ENCODE peak calls at places on chromosomes 2 and 18, in five cellular contexts. One of them, this sample, is unnamed.

GRCh38 chr18:77130229-77131099 is 2.1 kb downstream of the MBP start:
- DNase-seq in HepG2: no peak
- DNase-seq in HEK293T: no peak
- DNase-seq in H1: no peak
- DNase-seq in GM12878: no peak
- DNase-seq in this sample: no peak

GRCh38 chr2:64768426-64769033 is 114.8 kb upstream of the SERTAD2 start:
- DNase-seq in HepG2: no peak
- DNase-seq in HEK293T: no peak
- DNase-seq in H1: no peak
- DNase-seq in GM12878: no peak
- DNase-seq in this sample: no peak

GRCh38 chr18:26017929-26018328 is 72.5 kb downstream of the SS18 start:
- DNase-seq in HepG2: no peak
- DNase-seq in HEK293T: no peak
- DNase-seq in H1: no peak
- DNase-seq in GM12878: no peak
- DNase-seq in this sample: no peak

GRCh38 chr18:41761329-41762028 is 193.6 kb upstream of the PIK3C3 start:
- DNase-seq in HepG2: no peak
- DNase-seq in HEK293T: no peak
- DNase-seq in H1: no peak
- DNase-seq in GM12878: no peak
- DNase-seq in this sample: no peak

GRCh38 chr2:82256288-82256687 is 1951.7 kb upstream of the LRRTM1 start:
- DNase-seq in HepG2: no peak
- DNase-seq in HEK293T: no peak
- DNase-seq in H1: no peak
- DNase-seq in GM12878: no peak
- DNase-seq in this sample: no peak

GRCh38 chr2:19949071-19949470 is 40.8 kb downstream of the WDR35 start:
- DNase-seq in HepG2: no peak
- DNase-seq in HEK293T: no peak
- DNase-seq in H1: no peak
- DNase-seq in GM12878: no peak
- DNase-seq in this sample: no peak

GRCh38 chr18:79912409-79912991 is 39.0 kb downstream of the SLC66A2 start:
- DNase-seq in HepG2: no peak
- DNase-seq in HEK293T: no peak
- DNase-seq in H1: no peak
- DNase-seq in GM12878: no peak
- DNase-seq in this sample: no peak

GRCh38 chr2:239864247-239865058 is 160.7 kb downstream of the NDUFA10 start:
- DNase-seq in HepG2: no peak
- DNase-seq in HEK293T: no peak
- DNase-seq in H1: peak; percentile 29
- DNase-seq in GM12878: no peak
- DNase-seq in this sample: no peak

GRCh38 chr2:223264541-223265171 is 212.7 kb downstream of the KCNE4 start:
- DNase-seq in HepG2: no peak
- DNase-seq in HEK293T: no peak
- DNase-seq in H1: no peak
- DNase-seq in GM12878: no peak
- DNase-seq in this sample: no peak

GRCh38 chr2:72921866-72922265 is 4.5 kb downstream of the EMX1 start:
- DNase-seq in HepG2: no peak
- DNase-seq in HEK293T: no peak
- DNase-seq in H1: no peak
- DNase-seq in GM12878: no peak
- DNase-seq in this sample: no peak

GRCh38 chr2:2613279-2614199 is 282.5 kb upstream of the MYT1L start:
- DNase-seq in HepG2: peak; percentile 69
- DNase-seq in HEK293T: peak; percentile 86
- DNase-seq in H1: peak; percentile 90
- DNase-seq in GM12878: peak; percentile 56
- DNase-seq in this sample: peak; percentile 93

GRCh38 chr2:62410015-62410453 is 96.0 kb downstream of the TMEM17 start:
- DNase-seq in HepG2: no peak
- DNase-seq in HEK293T: no peak
- DNase-seq in H1: no peak
- DNase-seq in GM12878: no peak
- DNase-seq in this sample: no peak

GRCh38 chr2:188291142-188291616 is 495 bp upstream of the GULP1 start:
- DNase-seq in HepG2: no peak
- DNase-seq in HEK293T: no peak
- DNase-seq in H1: no peak
- DNase-seq in GM12878: no peak
- DNase-seq in this sample: no peak

GRCh38 chr2:26540306-26540705 is 62.4 kb upstream of the OTOF start:
- DNase-seq in HepG2: no peak
- DNase-seq in HEK293T: no peak
- DNase-seq in H1: no peak
- DNase-seq in GM12878: no peak
- DNase-seq in this sample: no peak

GRCh38 chr2:239192456-239192855 is 208.4 kb downstream of the HDAC4 start:
- DNase-seq in HepG2: no peak
- DNase-seq in HEK293T: no peak
- DNase-seq in H1: peak; percentile 32
- DNase-seq in GM12878: no peak
- DNase-seq in this sample: no peak

GRCh38 chr2:12980817-12981216 is 264.1 kb downstream of the TRIB2 start:
- DNase-seq in HepG2: no peak
- DNase-seq in HEK293T: no peak
- DNase-seq in H1: no peak
- DNase-seq in GM12878: no peak
- DNase-seq in this sample: peak; percentile 8

GRCh38 chr2:167190053-167190452 is 301.8 kb downstream of the XIRP2 start:
- DNase-seq in HepG2: no peak
- DNase-seq in HEK293T: no peak
- DNase-seq in H1: no peak
- DNase-seq in GM12878: no peak
- DNase-seq in this sample: no peak

GRCh38 chr2:86216577-86217555 is 17.6 kb downstream of the MRPL35 start:
- DNase-seq in HepG2: no peak
- DNase-seq in HEK293T: no peak
- DNase-seq in H1: no peak
- DNase-seq in GM12878: no peak
- DNase-seq in this sample: no peak

GRCh38 chr18:24362757-24363156 is 34.9 kb downstream of the OSBPL1A start:
- DNase-seq in HepG2: no peak
- DNase-seq in HEK293T: no peak
- DNase-seq in H1: peak; percentile 34
- DNase-seq in GM12878: no peak
- DNase-seq in this sample: no peak

GRCh38 chr2:64720543-64721325 is 67.0 kb upstream of the SERTAD2 start:
- DNase-seq in HepG2: no peak
- DNase-seq in HEK293T: no peak
- DNase-seq in H1: no peak
- DNase-seq in GM12878: no peak
- DNase-seq in this sample: no peak

GRCh38 chr2:68476454-68476853 is 9.1 kb downstream of the APLF start:
- DNase-seq in HepG2: no peak
- DNase-seq in HEK293T: no peak
- DNase-seq in H1: no peak
- DNase-seq in GM12878: no peak
- DNase-seq in this sample: no peak

GRCh38 chr2:72515696-72516095 is 310.1 kb downstream of the EXOC6B start:
- DNase-seq in HepG2: no peak
- DNase-seq in HEK293T: no peak
- DNase-seq in H1: no peak
- DNase-seq in GM12878: no peak
- DNase-seq in this sample: no peak

GRCh38 chr2:113282747-113283533 is 4.2 kb upstream of the PAX8 start:
- DNase-seq in HepG2: peak; percentile 91
- DNase-seq in HEK293T: peak; percentile 24
- DNase-seq in H1: peak; percentile 52
- DNase-seq in GM12878: no peak
- DNase-seq in this sample: no peak

GRCh38 chr2:126657636-126658315 is 1.8 kb downstream of the GYPC start:
- DNase-seq in HepG2: no peak
- DNase-seq in HEK293T: peak; percentile 69
- DNase-seq in H1: peak; percentile 63
- DNase-seq in GM12878: peak; percentile 61
- DNase-seq in this sample: no peak

GRCh38 chr2:176502619-176503018 is 233.4 kb downstream of the MTX2 start:
- DNase-seq in HepG2: peak; percentile 6
- DNase-seq in HEK293T: no peak
- DNase-seq in H1: no peak
- DNase-seq in GM12878: no peak
- DNase-seq in this sample: no peak

GRCh38 chr2:216006164-216006663 is 7.1 kb downstream of the MREG start:
- DNase-seq in HepG2: no peak
- DNase-seq in HEK293T: no peak
- DNase-seq in H1: peak; percentile 73
- DNase-seq in GM12878: peak; percentile 73
- DNase-seq in this sample: no peak

GRCh38 chr2:109208071-109208950 is 79.3 kb downstream of the SH3RF3 start:
- DNase-seq in HepG2: no peak
- DNase-seq in HEK293T: no peak
- DNase-seq in H1: no peak
- DNase-seq in GM12878: no peak
- DNase-seq in this sample: no peak

GRCh38 chr2:211045025-211045424 is 488.6 kb downstream of the CPS1 start:
- DNase-seq in HepG2: no peak
- DNase-seq in HEK293T: no peak
- DNase-seq in H1: no peak
- DNase-seq in GM12878: no peak
- DNase-seq in this sample: no peak

GRCh38 chr2:2271471-2271941 is 59.6 kb downstream of the MYT1L start:
- DNase-seq in HepG2: no peak
- DNase-seq in HEK293T: no peak
- DNase-seq in H1: no peak
- DNase-seq in GM12878: no peak
- DNase-seq in this sample: no peak

GRCh38 chr2:102172749-102173148 is 14.1 kb upstream of the IL1RL2 start:
- DNase-seq in HepG2: no peak
- DNase-seq in HEK293T: no peak
- DNase-seq in H1: no peak
- DNase-seq in GM12878: no peak
- DNase-seq in this sample: no peak

GRCh38 chr2:237878321-237879057 is 19.1 kb downstream of the RAMP1 start:
- DNase-seq in HepG2: no peak
- DNase-seq in HEK293T: no peak
- DNase-seq in H1: peak; percentile 47
- DNase-seq in GM12878: no peak
- DNase-seq in this sample: no peak

GRCh38 chr2:175062787-175063585 is 57.8 kb upstream of the CHN1 start:
- DNase-seq in HepG2: peak; percentile 100
- DNase-seq in HEK293T: no peak
- DNase-seq in H1: no peak
- DNase-seq in GM12878: no peak
- DNase-seq in this sample: no peak

GRCh38 chr18:51890762-51891161 is 449.2 kb upstream of the DCC start:
- DNase-seq in HepG2: no peak
- DNase-seq in HEK293T: no peak
- DNase-seq in H1: no peak
- DNase-seq in GM12878: no peak
- DNase-seq in this sample: no peak

GRCh38 chr2:75853441-75853840 is 142.7 kb upstream of the GCFC2 start:
- DNase-seq in HepG2: no peak
- DNase-seq in HEK293T: no peak
- DNase-seq in H1: no peak
- DNase-seq in GM12878: no peak
- DNase-seq in this sample: no peak

GRCh38 chr2:215705771-215706261 is 269.9 kb upstream of the FN1 start:
- DNase-seq in HepG2: no peak
- DNase-seq in HEK293T: no peak
- DNase-seq in H1: no peak
- DNase-seq in GM12878: no peak
- DNase-seq in this sample: no peak

GRCh38 chr2:55109219-55109891 is 59.1 kb upstream of the RTN4 start:
- DNase-seq in HepG2: peak; percentile 89
- DNase-seq in HEK293T: no peak
- DNase-seq in H1: no peak
- DNase-seq in GM12878: no peak
- DNase-seq in this sample: no peak
- TF ChIP-seq SUZ12 in HepG2: no peak
- TF ChIP-seq SUZ12 in HEK293T: no peak
- TF ChIP-seq SUZ12 in H1: no peak
- TF ChIP-seq SUZ12 in GM12878: no peak
- TF ChIP-seq SUZ12 in this sample: no peak

GRCh38 chr2:241802421-241802749 is 6.6 kb upstream of the NEU4 start:
- DNase-seq in HepG2: no peak
- DNase-seq in HEK293T: no peak
- DNase-seq in H1: no peak
- DNase-seq in GM12878: no peak
- DNase-seq in this sample: no peak
- TF ChIP-seq SUZ12 in HepG2: no peak
- TF ChIP-seq SUZ12 in HEK293T: no peak
- TF ChIP-seq SUZ12 in H1: no peak
- TF ChIP-seq SUZ12 in GM12878: no peak
- TF ChIP-seq SUZ12 in this sample: no peak

GRCh38 chr2:29193681-29194080 is 78.5 kb downstream of the CLIP4 start:
- DNase-seq in HepG2: no peak
- DNase-seq in HEK293T: no peak
- DNase-seq in H1: no peak
- DNase-seq in GM12878: no peak
- DNase-seq in this sample: no peak

GRCh38 chr2:29191817-29192216 is 76.6 kb downstream of the CLIP4 start:
- DNase-seq in HepG2: no peak
- DNase-seq in HEK293T: no peak
- DNase-seq in H1: no peak
- DNase-seq in GM12878: no peak
- DNase-seq in this sample: no peak

GRCh38 chr2:29193111-29193510 is 77.9 kb downstream of the CLIP4 start:
- DNase-seq in HepG2: no peak
- DNase-seq in HEK293T: no peak
- DNase-seq in H1: no peak
- DNase-seq in GM12878: no peak
- DNase-seq in this sample: no peak

GRCh38 chr2:29195796-29196195 is 80.6 kb downstream of the CLIP4 start:
- DNase-seq in HepG2: no peak
- DNase-seq in HEK293T: no peak
- DNase-seq in H1: no peak
- DNase-seq in GM12878: no peak
- DNase-seq in this sample: no peak

DNA sequence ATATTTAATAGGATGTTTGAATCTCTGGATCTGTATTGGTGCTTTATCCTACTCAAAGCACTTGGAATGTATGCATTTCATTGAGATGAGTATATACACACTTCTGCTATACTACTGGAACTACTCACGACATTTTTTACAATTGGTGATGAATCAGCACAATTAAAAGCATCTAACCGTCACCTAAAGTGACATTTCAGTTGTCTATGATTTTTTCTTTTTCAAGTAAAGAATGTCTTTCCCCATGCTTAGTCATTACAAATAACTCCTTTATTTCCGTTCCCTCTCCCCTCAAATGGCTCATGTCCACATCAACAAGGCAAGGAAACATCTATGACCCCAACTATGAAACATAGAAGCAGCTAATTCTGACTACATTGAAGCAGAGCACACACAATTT is 77.3 kb downstream of the CLIP4 start:
- DNase-seq in HepG2: no peak
- DNase-seq in HEK293T: no peak
- DNase-seq in H1: no peak
- DNase-seq in GM12878: no peak
- DNase-seq in this sample: no peak
- TF ChIP-seq SUZ12 in HepG2: no peak
- TF ChIP-seq SUZ12 in HEK293T: no peak
- TF ChIP-seq SUZ12 in H1: no peak
- TF ChIP-seq SUZ12 in GM12878: no peak
- TF ChIP-seq SUZ12 in this sample: no peak

GRCh38 chr2:202185816-202186221 is 52.6 kb downstream of the SUMO1 start:
- DNase-seq in HepG2: peak; percentile 15
- DNase-seq in HEK293T: no peak
- DNase-seq in H1: no peak
- DNase-seq in GM12878: no peak
- DNase-seq in this sample: no peak
- TF ChIP-seq SUZ12 in HepG2: no peak
- TF ChIP-seq SUZ12 in HEK293T: no peak
- TF ChIP-seq SUZ12 in H1: no peak
- TF ChIP-seq SUZ12 in GM12878: no peak
- TF ChIP-seq SUZ12 in this sample: no peak